ENCODE peak calls at places on chromosomes 6 and 20, in eight cellular contexts. E is HFFc6; N is tibial nerve; Y is Peyer's patch; V is transverse colon; O is CD8-positive, alpha-beta T cell; W is brain microvascular endothelial cell; P is cardiac fibroblast. M is an unnamed sample.

GRCh38 chr6:137975058-137975940 is 108.2 kb downstream of the TNFAIP3 start:
- DNase-seq in E (no peak), N (no peak), Y (no peak), V (no peak), O (no peak), W (no peak), P (peak; percentile 47), M (no peak)

GRCh38 chr20:16078172-16078898 is 494.9 kb downstream of the KIF16B start:
- DNase-seq in E (no peak), N (no peak), Y (no peak), V (no peak), O (no peak), W (no peak), P (no peak), M (no peak)

GRCh38 chr20:1943267-1944002 is 48.2 kb downstream of the SIRPA start:
- DNase-seq in E (no peak), N (peak; percentile 45), Y (no peak), V (peak; percentile 38), O (no peak), W (no peak), P (peak; percentile 44), M (no peak)

GRCh38 chr6:108115598-108116058 is 41.1 kb upstream of the OSTM1 start:
- DNase-seq in E (no peak), N (no peak), Y (peak; percentile 66), V (peak; percentile 62), O (no peak), W (no peak), P (peak; percentile 47), M (no peak)

GRCh38 chr6:42406296-42407280 is 45.1 kb downstream of the TRERF1 start:
- DNase-seq in E (no peak), N (no peak), Y (no peak), V (no peak), O (peak; percentile 45), W (peak; percentile 21), P (peak; percentile 39), M (peak; percentile 50)

GRCh38 chr6:108193835-108194234 is 28.0 kb downstream of the NR2E1 start:
- DNase-seq in E (no peak), N (no peak), Y (no peak), V (no peak), O (no peak), W (no peak), P (no peak), M (no peak)

GRCh38 chr6:87436435-87436834 is 28.7 kb downstream of the CFAP206 start:
- DNase-seq in E (peak; percentile 26), N (no peak), Y (no peak), V (peak; percentile 38), O (peak; percentile 56), W (peak; percentile 72), P (peak; percentile 68), M (peak; percentile 42)

GRCh38 chr6:106084973-106085686 is 1.0 kb upstream of the PRDM1 start:
- DNase-seq in E (peak; percentile 34), N (no peak), Y (no peak), V (no peak), O (no peak), W (no peak), P (no peak), M (no peak)

GRCh38 chr6:170221753-170222400 is 69.0 kb downstream of the DLL1 start:
- DNase-seq in E (no peak), N (no peak), Y (peak; percentile 36), V (peak; percentile 4), O (peak; percentile 35), W (no peak), P (no peak), M (no peak)

GRCh38 chr6:147900191-147900830 is 391.8 kb downstream of the SAMD5 start:
- DNase-seq in E (no peak), N (no peak), Y (no peak), V (no peak), O (no peak), W (no peak), P (no peak), M (no peak)

GRCh38 chr6:23659125-23659524 is 466.9 kb upstream of the NRSN1 start:
- DNase-seq in E (no peak), N (no peak), Y (no peak), V (peak; percentile 23), O (no peak), W (peak; percentile 9), P (peak; percentile 2), M (no peak)

GRCh38 chr20:5056801-5057599 is 55.7 kb upstream of the SLC23A2 start:
- DNase-seq in E (peak; percentile 36), N (no peak), Y (no peak), V (peak; percentile 55), O (peak; percentile 80), W (peak; percentile 36), P (peak; percentile 36), M (peak; percentile 23)

GRCh38 chr6:141152951-141153350 is 979.8 kb upstream of the GJE1 start:
- DNase-seq in E (no peak), N (no peak), Y (no peak), V (no peak), O (no peak), W (no peak), P (no peak), M (no peak)

GRCh38 chr6:127247114-127248096 is 19.3 kb upstream of the RNF146 start:
- DNase-seq in E (no peak), N (no peak), Y (no peak), V (no peak), O (no peak), W (no peak), P (no peak), M (no peak)
- TF ChIP-seq CTCF in E (no peak), N (no peak), Y (no peak), V (no peak), O (no peak), W (no peak), P (no peak), M (no peak)

GRCh38 chr6:26204332-26205160 is 117.3 kb downstream of the HFE start:
- DNase-seq in E (peak; percentile 99), N (peak; percentile 81), Y (peak; percentile 88), V (peak; percentile 95), O (peak; percentile 92), W (peak; percentile 99), P (peak; percentile 99), M (peak; percentile 78)
- TF ChIP-seq CTCF in E (peak; percentile 44), N (peak; percentile 18), Y (peak; percentile 43), V (peak; percentile 15), O (no peak), W (peak; percentile 59), P (peak; percentile 20), M (peak; percentile 67)

GRCh38 chr6:11585426-11586016 is 48.0 kb downstream of the TMEM170B start:
- DNase-seq in E (peak; percentile 64), N (no peak), Y (no peak), V (no peak), O (no peak), W (peak; percentile 70), P (peak; percentile 74), M (no peak)
- TF ChIP-seq CTCF in E (peak; percentile 85), N (peak; percentile 48), Y (peak; percentile 67), V (peak; percentile 60), O (peak; percentile 22), W (peak; percentile 49), P (peak; percentile 50), M (peak; percentile 64)

DNA sequence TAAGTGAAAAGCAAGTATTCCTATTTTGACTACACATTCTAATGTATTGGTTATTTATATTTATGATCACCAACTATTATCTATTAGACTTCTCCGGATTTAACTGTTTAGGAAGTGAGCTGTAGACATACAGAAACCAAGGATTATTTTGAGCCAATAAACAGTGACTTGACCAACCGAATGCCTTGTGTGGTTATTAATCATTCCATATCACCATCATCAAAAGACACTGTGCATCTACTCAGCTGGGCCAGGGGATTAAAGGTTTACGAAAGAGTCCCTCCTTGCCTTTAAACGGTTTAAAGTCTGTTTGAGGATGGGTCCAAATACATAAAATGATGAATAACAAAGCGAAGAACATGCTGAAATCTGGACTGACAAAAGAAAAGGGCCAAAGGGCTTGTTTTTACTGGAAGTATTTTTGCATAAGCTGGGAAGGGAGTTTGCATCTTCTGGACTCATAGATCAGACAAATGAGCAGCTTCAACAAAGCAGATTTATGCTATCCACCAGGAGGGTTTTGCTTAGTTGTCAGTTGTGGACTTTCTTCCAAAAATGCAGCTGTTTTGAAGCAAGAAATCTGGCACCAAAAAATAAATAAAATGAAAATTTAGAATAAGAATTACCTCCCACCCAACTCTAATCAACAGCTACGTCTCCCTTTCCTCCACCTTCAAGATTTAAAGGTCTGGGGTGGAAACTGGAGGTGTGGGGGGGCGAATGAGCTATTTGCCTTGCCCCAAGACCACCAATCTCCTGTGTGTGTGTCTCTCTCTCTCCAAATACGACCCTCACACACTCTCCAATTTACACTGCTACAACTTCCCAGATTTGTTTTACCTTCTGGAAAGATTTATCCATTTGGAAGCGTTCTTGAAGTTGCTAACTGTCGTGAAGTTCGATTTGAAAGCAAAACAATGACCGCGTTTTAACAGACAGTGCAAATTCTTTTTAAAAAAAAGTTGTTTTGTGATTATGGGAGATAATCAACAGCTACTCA is 33.5 kb upstream of the ID4 start:
- DNase-seq in E (peak; percentile 47), N (no peak), Y (no peak), V (no peak), O (no peak), W (no peak), P (peak; percentile 66), M (no peak)
- TF ChIP-seq CTCF in E (no peak), N (no peak), Y (no peak), V (no peak), O (no peak), W (no peak), P (no peak), M (no peak)

GRCh38 chr20:45796336-45797070 is 4.7 kb downstream of the DNTTIP1 start:
- DNase-seq in E (no peak), N (no peak), Y (no peak), V (no peak), O (no peak), W (no peak), P (no peak), M (no peak)

GRCh38 chr20:45801851-45802250 is 10.1 kb downstream of the DNTTIP1 start:
- DNase-seq in E (no peak), N (no peak), Y (no peak), V (no peak), O (no peak), W (no peak), P (no peak), M (no peak)

GRCh38 chr20:45798935-45799642 is 7.3 kb downstream of the DNTTIP1 start:
- DNase-seq in E (peak; percentile 16), N (peak; percentile 33), Y (peak; percentile 62), V (peak; percentile 73), O (peak; percentile 69), W (peak; percentile 53), P (peak; percentile 66), M (peak; percentile 61)
- TF ChIP-seq CTCF in E (peak; percentile 80), N (peak; percentile 50), Y (peak; percentile 65), V (peak; percentile 64), O (peak; percentile 73), W (peak; percentile 83), P (peak; percentile 79), M (peak; percentile 72)

GRCh38 chr6:69802995-69803394 is 6.2 kb upstream of the LMBRD1 start:
- DNase-seq in E (no peak), N (no peak), Y (no peak), V (no peak), O (no peak), W (no peak), P (no peak), M (no peak)

GRCh38 chr6:69796081-69796626 is 656 bp downstream of the LMBRD1 start:
- DNase-seq in E (no peak), N (no peak), Y (no peak), V (peak; percentile 67), O (peak; percentile 54), W (peak; percentile 43), P (peak; percentile 48), M (peak; percentile 10)

GRCh38 chr6:69801711-69802110 is 4.9 kb upstream of the LMBRD1 start:
- DNase-seq in E (no peak), N (no peak), Y (no peak), V (no peak), O (no peak), W (no peak), P (no peak), M (no peak)

GRCh38 chr6:69796627-69797390 is at the start of gene LMBRD1:
- DNase-seq in E (peak; percentile 93), N (peak; percentile 98), Y (peak; percentile 99), V (peak; percentile 99), O (peak; percentile 100), W (peak; percentile 94), P (peak; percentile 98), M (peak; percentile 97)

GRCh38 chr6:69801225-69801624 is 4.4 kb upstream of the LMBRD1 start:
- DNase-seq in E (no peak), N (no peak), Y (no peak), V (no peak), O (no peak), W (no peak), P (no peak), M (no peak)
- TF ChIP-seq CTCF in E (no peak), N (no peak), Y (no peak), V (no peak), O (no peak), W (no peak), P (no peak), M (no peak)